ENCODE peak calls at places on chromosomes 1 and 21, in ten cellular contexts. One of them, this sample, is unnamed.

GRCh38 chr1:201670517-201670916 is 131.6 kb downstream of the NAV1 start:
- DNase-seq in H1: no peak
- DNase-seq in body of pancreas: no peak
- DNase-seq in K562: no peak
- DNase-seq in lower leg skin: no peak
- DNase-seq in stomach: no peak
- DNase-seq in ovary: no peak
- DNase-seq in GM12891: no peak
- DNase-seq in uterus: no peak
- DNase-seq in spleen: no peak
- DNase-seq in this sample: no peak

GRCh38 chr1:67201891-67202290 is 35.6 kb downstream of the IL23R start:
- DNase-seq in uterus: no peak
- DNase-seq in spleen: no peak
- DNase-seq in H1: no peak
- DNase-seq in GM12891: no peak
- DNase-seq in ovary: no peak
- DNase-seq in body of pancreas: no peak
- DNase-seq in K562: no peak
- DNase-seq in stomach: no peak
- DNase-seq in lower leg skin: no peak
- DNase-seq in this sample: no peak

GRCh38 chr1:18009061-18009728 is 98.4 kb upstream of the IGSF21 start:
- DNase-seq in spleen: no peak
- DNase-seq in K562: no peak
- DNase-seq in uterus: no peak
- DNase-seq in GM12891: no peak
- DNase-seq in lower leg skin: no peak
- DNase-seq in ovary: no peak
- DNase-seq in H1: no peak
- DNase-seq in body of pancreas: no peak
- DNase-seq in stomach: no peak
- DNase-seq in this sample: no peak

GRCh38 chr21:27805696-27806095 is 838.8 kb upstream of the ADAMTS5 start:
- DNase-seq in GM12891: no peak
- DNase-seq in ovary: no peak
- DNase-seq in lower leg skin: no peak
- DNase-seq in stomach: no peak
- DNase-seq in H1: no peak
- DNase-seq in spleen: no peak
- DNase-seq in uterus: no peak
- DNase-seq in body of pancreas: no peak
- DNase-seq in K562: no peak
- DNase-seq in this sample: no peak

GRCh38 chr1:201739054-201739453 is 89.9 kb upstream of the IPO9 start:
- DNase-seq in stomach: no peak
- DNase-seq in body of pancreas: no peak
- DNase-seq in GM12891: no peak
- DNase-seq in K562: no peak
- DNase-seq in lower leg skin: no peak
- DNase-seq in uterus: no peak
- DNase-seq in H1: no peak
- DNase-seq in ovary: no peak
- DNase-seq in spleen: no peak
- DNase-seq in this sample: no peak

GRCh38 chr1:99680258-99680657 is 34.3 kb downstream of the PALMD start:
- DNase-seq in uterus: no peak
- DNase-seq in body of pancreas: no peak
- DNase-seq in K562: no peak
- DNase-seq in lower leg skin: no peak
- DNase-seq in stomach: no peak
- DNase-seq in GM12891: no peak
- DNase-seq in ovary: no peak
- DNase-seq in H1: no peak
- DNase-seq in spleen: no peak
- DNase-seq in this sample: no peak

GRCh38 chr1:180921891-180922636 is 9.4 kb downstream of the KIAA1614 start:
- DNase-seq in spleen: no peak
- DNase-seq in H1: no peak
- DNase-seq in body of pancreas: no peak
- DNase-seq in stomach: no peak
- DNase-seq in lower leg skin: no peak
- DNase-seq in GM12891: no peak
- DNase-seq in ovary: no peak
- DNase-seq in K562: no peak
- DNase-seq in uterus: no peak
- DNase-seq in this sample: peak

GRCh38 chr1:21152423-21153100 is 24.1 kb downstream of the EIF4G3 start:
- DNase-seq in uterus: no peak
- DNase-seq in H1: no peak
- DNase-seq in ovary: no peak
- DNase-seq in lower leg skin: no peak
- DNase-seq in spleen: no peak
- DNase-seq in body of pancreas: no peak
- DNase-seq in K562: no peak
- DNase-seq in stomach: no peak
- DNase-seq in GM12891: no peak
- DNase-seq in this sample: no peak

DNA sequence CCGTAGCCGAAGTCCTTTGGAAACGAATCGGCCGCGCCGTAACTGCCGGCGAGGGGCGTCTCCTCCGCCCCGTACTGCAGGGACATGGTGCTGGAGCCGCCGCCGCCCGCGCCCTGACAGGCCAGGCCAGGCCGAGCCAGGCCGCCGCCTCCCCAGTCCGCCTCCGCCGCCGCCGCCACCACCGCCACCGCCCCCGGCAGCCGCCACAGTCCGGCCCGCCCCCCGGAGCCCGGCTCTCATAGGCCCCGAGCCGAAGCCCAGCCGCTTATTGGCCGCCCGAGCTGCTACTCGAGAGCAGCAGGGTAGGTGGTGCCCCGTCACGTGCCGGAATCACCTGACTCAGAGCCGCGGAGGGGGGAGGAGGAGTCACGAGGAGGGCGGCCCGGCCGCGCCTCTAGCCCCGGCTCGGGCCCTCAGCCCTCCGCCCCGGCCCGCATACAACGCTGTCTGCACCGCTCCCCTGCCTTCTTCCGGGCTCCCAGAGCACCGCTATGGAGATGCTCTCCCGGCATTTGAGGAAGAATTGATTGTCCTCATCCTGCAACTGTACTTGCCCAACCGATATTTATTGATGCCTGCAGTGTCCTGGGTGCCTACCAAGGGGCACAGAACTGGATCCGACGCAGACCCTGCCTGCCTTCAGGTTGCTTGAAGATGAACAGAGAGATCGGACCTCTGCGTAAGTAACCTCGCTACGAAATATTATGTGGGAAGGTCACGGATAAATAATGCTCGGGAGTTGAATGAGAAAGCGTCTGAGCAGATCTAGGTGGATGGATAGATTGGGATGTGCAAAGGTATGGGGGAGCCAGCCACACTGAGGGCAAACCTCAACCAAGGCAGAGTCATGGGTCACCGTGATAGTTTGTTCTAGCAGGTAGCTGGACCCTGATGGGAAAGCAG is at the start of gene RRAGC:
- DNase-seq in stomach: peak
- DNase-seq in body of pancreas: peak
- DNase-seq in uterus: peak
- DNase-seq in spleen: peak
- DNase-seq in lower leg skin: peak
- DNase-seq in H1: peak
- DNase-seq in ovary: peak
- DNase-seq in GM12891: peak
- DNase-seq in K562: peak
- DNase-seq in this sample: peak
- TF ChIP-seq POLR2A in stomach: no peak
- TF ChIP-seq POLR2A in body of pancreas: peak
- TF ChIP-seq POLR2A in uterus: peak
- TF ChIP-seq POLR2A in spleen: no peak
- TF ChIP-seq POLR2A in lower leg skin: no peak
- TF ChIP-seq POLR2A in H1: no peak
- TF ChIP-seq POLR2A in ovary: peak
- TF ChIP-seq POLR2A in GM12891: peak
- TF ChIP-seq POLR2A in K562: peak
- TF ChIP-seq POLR2A in this sample: peak

GRCh38 chr1:24201941-24202440 is 14.9 kb upstream of the IFNLR1 start:
- DNase-seq in lower leg skin: peak
- DNase-seq in GM12891: no peak
- DNase-seq in H1: peak
- DNase-seq in uterus: peak
- DNase-seq in K562: peak
- DNase-seq in ovary: peak
- DNase-seq in body of pancreas: peak
- DNase-seq in stomach: peak
- DNase-seq in spleen: no peak
- DNase-seq in this sample: peak
- TF ChIP-seq POLR2A in lower leg skin: no peak
- TF ChIP-seq POLR2A in GM12891: no peak
- TF ChIP-seq POLR2A in H1: no peak
- TF ChIP-seq POLR2A in uterus: no peak
- TF ChIP-seq POLR2A in K562: no peak
- TF ChIP-seq POLR2A in ovary: no peak
- TF ChIP-seq POLR2A in body of pancreas: no peak
- TF ChIP-seq POLR2A in stomach: no peak
- TF ChIP-seq POLR2A in spleen: no peak
- TF ChIP-seq POLR2A in this sample: no peak

GRCh38 chr1:236082511-236082910 is 17.6 kb upstream of the NID1 start:
- DNase-seq in K562: no peak
- DNase-seq in GM12891: no peak
- DNase-seq in spleen: no peak
- DNase-seq in H1: no peak
- DNase-seq in body of pancreas: no peak
- DNase-seq in stomach: no peak
- DNase-seq in lower leg skin: no peak
- DNase-seq in uterus: no peak
- DNase-seq in ovary: no peak
- DNase-seq in this sample: no peak

GRCh38 chr1:236084386-236084730 is 19.5 kb upstream of the NID1 start:
- DNase-seq in body of pancreas: no peak
- DNase-seq in GM12891: no peak
- DNase-seq in H1: no peak
- DNase-seq in spleen: no peak
- DNase-seq in stomach: no peak
- DNase-seq in ovary: no peak
- DNase-seq in lower leg skin: no peak
- DNase-seq in uterus: no peak
- DNase-seq in K562: no peak
- DNase-seq in this sample: no peak

GRCh38 chr1:236083650-236084385 is 18.9 kb upstream of the NID1 start:
- DNase-seq in K562: no peak
- DNase-seq in ovary: no peak
- DNase-seq in uterus: no peak
- DNase-seq in stomach: no peak
- DNase-seq in body of pancreas: no peak
- DNase-seq in lower leg skin: no peak
- DNase-seq in spleen: no peak
- DNase-seq in H1: no peak
- DNase-seq in GM12891: no peak
- DNase-seq in this sample: no peak

GRCh38 chr1:236079703-236080245 is 14.9 kb upstream of the NID1 start:
- DNase-seq in lower leg skin: no peak
- DNase-seq in H1: no peak
- DNase-seq in ovary: no peak
- DNase-seq in GM12891: no peak
- DNase-seq in uterus: no peak
- DNase-seq in stomach: no peak
- DNase-seq in K562: no peak
- DNase-seq in body of pancreas: no peak
- DNase-seq in spleen: no peak
- DNase-seq in this sample: no peak

DNA sequence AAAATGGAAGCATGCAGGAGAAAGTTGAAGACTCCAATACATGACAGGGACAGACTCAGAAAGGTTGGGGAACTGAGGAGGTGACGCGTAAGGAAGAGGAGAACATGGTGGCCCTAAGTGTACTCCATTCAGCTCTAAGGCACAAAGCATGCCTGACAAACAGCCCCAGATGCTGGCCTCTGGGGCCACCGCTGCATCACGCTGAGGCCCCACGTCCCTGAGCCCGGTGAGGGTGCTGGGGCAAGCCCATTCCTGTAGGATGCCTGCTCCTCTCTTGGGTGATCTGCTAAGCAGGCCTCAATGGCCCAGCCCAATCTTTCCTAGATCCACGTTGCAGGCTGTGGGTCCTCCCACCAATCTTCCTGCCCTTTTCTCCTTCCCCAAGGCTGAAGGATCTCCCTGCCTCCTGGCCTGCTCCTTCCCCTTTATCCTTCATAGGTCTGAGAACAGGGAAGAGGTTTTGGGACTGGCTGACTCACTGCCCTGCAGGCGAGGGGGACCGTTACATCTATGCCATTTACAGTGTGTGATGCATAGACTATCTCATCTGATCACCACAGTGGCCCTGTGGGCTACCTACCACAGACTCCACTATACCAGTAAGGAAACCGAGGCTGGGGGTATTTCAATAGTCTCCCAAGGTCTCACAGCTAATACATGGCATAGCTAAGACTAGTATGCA is 16.8 kb upstream of the NID1 start:
- DNase-seq in uterus: no peak
- DNase-seq in K562: no peak
- DNase-seq in GM12891: no peak
- DNase-seq in stomach: no peak
- DNase-seq in spleen: no peak
- DNase-seq in lower leg skin: no peak
- DNase-seq in H1: no peak
- DNase-seq in body of pancreas: no peak
- DNase-seq in ovary: no peak
- DNase-seq in this sample: no peak
- TF ChIP-seq POLR2A in uterus: no peak
- TF ChIP-seq POLR2A in K562: no peak
- TF ChIP-seq POLR2A in GM12891: no peak
- TF ChIP-seq POLR2A in stomach: no peak
- TF ChIP-seq POLR2A in spleen: no peak
- TF ChIP-seq POLR2A in lower leg skin: no peak
- TF ChIP-seq POLR2A in H1: no peak
- TF ChIP-seq POLR2A in body of pancreas: no peak
- TF ChIP-seq POLR2A in ovary: no peak
- TF ChIP-seq POLR2A in this sample: no peak

DNA sequence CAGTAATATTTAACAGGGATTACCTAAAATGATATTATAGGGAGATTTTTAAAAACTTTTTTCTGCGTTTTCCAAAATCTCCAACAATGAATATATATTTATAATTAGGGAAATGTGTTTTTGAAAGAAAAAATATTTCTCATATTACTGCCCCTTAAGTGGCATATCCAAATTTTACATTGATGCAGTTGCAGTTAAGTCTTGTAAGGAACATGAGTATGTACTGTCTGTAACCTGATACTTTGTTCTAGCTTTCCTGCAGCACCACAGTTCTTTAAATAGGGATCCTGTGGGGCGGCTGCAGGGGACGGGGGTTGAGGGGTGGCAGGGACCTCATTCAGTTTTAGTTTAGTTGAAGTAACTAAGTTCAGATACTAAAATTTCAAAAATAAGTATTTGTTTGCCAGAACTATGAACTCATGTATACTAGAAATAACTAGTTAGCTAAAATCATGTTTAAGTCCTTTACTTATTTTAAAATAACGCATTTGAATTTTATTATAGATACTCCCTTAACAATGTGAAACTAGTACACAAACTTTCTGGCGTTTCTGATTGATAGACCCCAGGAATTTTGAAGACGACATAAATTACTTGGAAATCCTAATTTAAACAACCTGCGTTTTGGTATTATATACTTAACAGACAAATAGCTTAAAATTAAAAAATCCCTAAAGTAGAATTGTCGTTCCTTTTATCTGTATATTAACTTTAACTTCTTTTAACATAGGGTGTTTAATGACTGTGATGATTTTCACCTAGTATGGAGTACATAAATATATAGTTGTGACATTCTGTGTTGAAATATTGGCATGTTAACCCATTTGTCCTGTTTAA is 639 bp upstream of the DNAJB4 start:
- DNase-seq in spleen: peak
- DNase-seq in ovary: peak
- DNase-seq in K562: peak
- DNase-seq in stomach: peak
- DNase-seq in body of pancreas: peak
- DNase-seq in H1: no peak
- DNase-seq in uterus: peak
- DNase-seq in lower leg skin: no peak
- DNase-seq in GM12891: peak
- DNase-seq in this sample: no peak
- TF ChIP-seq POLR2A in spleen: no peak
- TF ChIP-seq POLR2A in ovary: no peak
- TF ChIP-seq POLR2A in K562: peak
- TF ChIP-seq POLR2A in stomach: no peak
- TF ChIP-seq POLR2A in body of pancreas: no peak
- TF ChIP-seq POLR2A in H1: peak
- TF ChIP-seq POLR2A in uterus: no peak
- TF ChIP-seq POLR2A in lower leg skin: no peak
- TF ChIP-seq POLR2A in GM12891: peak
- TF ChIP-seq POLR2A in this sample: no peak

This sample was measured in right lobe of liver.